ENCODE peak calls at places on chromosomes 5 and 9, in seven cellular contexts. O, C, G, A, W, V and J are unnamed samples.

GRCh38 chr5:102762095-102762534 is 7.0 kb downstream of the PAM start:
- DNase-seq in O (no peak), G (peak; percentile 51), A (no peak), C (no peak), W (no peak), V (no peak), J (no peak)

GRCh38 chr9:37324261-37324683 is 98.2 kb upstream of the GRHPR start:
- DNase-seq in W (no peak), G (no peak), O (no peak), V (no peak), C (no peak), A (no peak), J (no peak)

GRCh38 chr5:175598774-175599173 is 59.1 kb upstream of the HRH2 start:
- DNase-seq in C (no peak), G (no peak), O (no peak), W (no peak), A (no peak), V (no peak), J (no peak)

GRCh38 chr9:137873858-137874363 is 3.7 kb upstream of the CACNA1B start:
- DNase-seq in W (no peak), V (no peak), O (no peak), G (no peak), A (no peak), C (no peak), J (no peak)

GRCh38 chr9:83299556-83299955 is 236.6 kb upstream of the RASEF start:
- DNase-seq in G (no peak), A (no peak), C (no peak), V (no peak), O (no peak), W (no peak), J (no peak)

GRCh38 chr5:149580808-149581191 is 498 bp upstream of the ARHGEF37 start:
- DNase-seq in O (no peak), G (peak; percentile 58), V (no peak), A (no peak), W (no peak), C (no peak), J (no peak)

GRCh38 chr9:101880846-101881245 is 142.4 kb upstream of the GRIN3A start:
- DNase-seq in G (no peak), W (no peak), A (no peak), V (no peak), O (no peak), C (no peak), J (no peak)

GRCh38 chr5:168136340-168136739 is 155.1 kb upstream of the WWC1 start:
- DNase-seq in A (no peak), O (no peak), W (no peak), G (no peak), C (no peak), V (no peak), J (no peak)

GRCh38 chr5:55027589-55027988 is 3.5 kb downstream of the GZMK start:
- DNase-seq in A (no peak), O (no peak), W (no peak), C (no peak), G (no peak), V (no peak), J (no peak)

GRCh38 chr9:89576404-89576824 is 28.4 kb upstream of the GADD45G start:
- DNase-seq in V (no peak), C (no peak), W (no peak), O (peak; percentile 18), G (peak; percentile 51), A (no peak), J (no peak)

GRCh38 chr5:54563083-54563761 is 45.7 kb downstream of the SNX18 start:
- DNase-seq in A (no peak), C (no peak), V (no peak), G (no peak), O (no peak), W (no peak), J (no peak)

GRCh38 chr5:174532453-174533126 is 191.8 kb upstream of the MSX2 start:
- DNase-seq in A (peak; percentile 58), C (peak; percentile 87), O (peak; percentile 91), V (peak; percentile 84), W (peak; percentile 78), G (no peak), J (peak; percentile 87)

GRCh38 chr5:124514966-124515365 is 231.5 kb downstream of the ZNF608 start:
- DNase-seq in W (no peak), C (no peak), A (no peak), O (no peak), V (no peak), G (no peak), J (no peak)

GRCh38 chr5:149794338-149795023 is 64.4 kb downstream of the PPARGC1B start:
- DNase-seq in O (no peak), A (peak; percentile 44), G (no peak), W (no peak), V (no peak), C (no peak), J (no peak)

GRCh38 chr9:138049779-138050471 is 172.3 kb downstream of the CACNA1B start:
- DNase-seq in O (no peak), V (no peak), W (no peak), A (no peak), G (no peak), C (no peak), J (no peak)

GRCh38 chr9:77177894-77178794 is 810 bp downstream of the VPS13A start:
- DNase-seq in O (no peak), W (peak; percentile 71), G (peak; percentile 51), A (peak; percentile 22), V (peak; percentile 33), C (peak; percentile 12), J (peak; percentile 50)

GRCh38 chr9:133972041-133972970 is 19.8 kb downstream of the VAV2 start:
- DNase-seq in G (no peak), C (no peak), V (no peak), W (no peak), A (no peak), O (no peak), J (no peak)

GRCh38 chr5:153157156-153157555 is 333.3 kb upstream of the GRIA1 start:
- DNase-seq in A (no peak), G (no peak), W (no peak), C (no peak), O (no peak), V (no peak), J (no peak)

GRCh38 chr5:140351609-140352334 is 5.4 kb upstream of the HBEGF start:
- DNase-seq in G (peak; percentile 79), V (peak; percentile 48), W (no peak), A (no peak), O (peak; percentile 61), C (peak; percentile 73), J (peak; percentile 56)

GRCh38 chr5:151383011-151383410 is 35.7 kb upstream of the SLC36A2 start:
- DNase-seq in G (no peak), V (no peak), W (no peak), O (no peak), A (no peak), C (no peak), J (no peak)

GRCh38 chr5:135034186-135034962 is at the start of gene PITX1:
- DNase-seq in V (peak; percentile 62), C (peak; percentile 80), O (peak; percentile 33), A (no peak), G (peak; percentile 76), W (no peak), J (no peak)

GRCh38 chr5:135034963-135035677 is 1.1 kb upstream of the PITX1 start:
- DNase-seq in W (no peak), A (no peak), C (no peak), G (no peak), V (no peak), O (no peak), J (no peak)

GRCh38 chr5:135036405-135036804 is 2.4 kb upstream of the PITX1 start:
- DNase-seq in A (no peak), C (no peak), O (no peak), V (no peak), W (no peak), G (no peak), J (no peak)

GRCh38 chr5:135033866-135034185 is 202 bp downstream of the PITX1 start:
- DNase-seq in A (no peak), W (no peak), V (no peak), O (no peak), C (no peak), G (no peak), J (no peak)

GRCh38 chr5:135035678-135036030 is 1.6 kb upstream of the PITX1 start:
- DNase-seq in O (no peak), G (no peak), V (no peak), A (no peak), C (no peak), W (no peak), J (no peak)
- H3K36me3 ChIP-seq in O (no peaks in the 10 kb centered on the region), G (no peaks in the 10 kb centered on the region), V (no peaks in the 10 kb centered on the region), A (no peaks in the 10 kb centered on the region), C (no peaks in the 10 kb centered on the region), W (no peaks in the 10 kb centered on the region), J (no peaks in the 10 kb centered on the region)

GRCh38 chr5:4513381-4513780 is 626.7 kb upstream of the ADAMTS16 start:
- DNase-seq in A (no peak), C (no peak), W (no peak), V (no peak), G (no peak), O (no peak), J (no peak)

GRCh38 chr5:4514067-4514648 is 626.0 kb upstream of the ADAMTS16 start:
- DNase-seq in V (no peak), A (no peak), W (no peak), O (no peak), G (no peak), C (no peak), J (no peak)

GRCh38 chr5:4511996-4512656 is 628.0 kb upstream of the ADAMTS16 start:
- DNase-seq in G (no peak), A (peak; percentile 27), C (peak; percentile 52), O (no peak), V (no peak), W (no peak), J (peak; percentile 69)
- TF ChIP-seq CTCF in G (no peak), A (peak; percentile 66), C (no peak), O (no peak), V (no peak), W (peak; percentile 43), J (no peak)

GRCh38 chr5:40184-40583 is 51.8 kb upstream of the PLEKHG4B start:
- DNase-seq in V (no peak), C (no peak), A (no peak), G (no peak), O (no peak), W (no peak), J (no peak)
- H3K27me3 ChIP-seq in V (no peaks in the 10 kb centered on the region), C (no peaks in the 10 kb centered on the region), A (peaks cover 55% of the 10 kb centered on the region), G (no peaks in the 10 kb centered on the region), O (peaks cover 13% of the 10 kb centered on the region), W (peaks cover 28% of the 10 kb centered on the region), J (no peaks in the 10 kb centered on the region)

GRCh38 chr9:93496285-93496684 is 42.9 kb upstream of the FAM120AOS start:
- DNase-seq in C (no peak), G (no peak), W (no peak), A (no peak), V (no peak), O (no peak), J (no peak)

GRCh38 chr9:93488239-93488638 is 34.9 kb upstream of the FAM120AOS start:
- DNase-seq in C (no peak), G (no peak), O (no peak), V (no peak), A (no peak), W (no peak), J (no peak)

GRCh38 chr9:93492327-93492726 is 38.9 kb upstream of the FAM120AOS start:
- DNase-seq in O (no peak), G (no peak), V (no peak), W (no peak), C (no peak), A (no peak), J (no peak)

GRCh38 chr9:93491593-93492232 is 38.3 kb upstream of the FAM120AOS start:
- DNase-seq in V (no peak), G (no peak), C (no peak), A (no peak), O (no peak), W (no peak), J (no peak)

GRCh38 chr9:93493949-93494348 is 40.6 kb upstream of the FAM120AOS start:
- DNase-seq in V (no peak), A (no peak), C (no peak), O (no peak), G (no peak), W (no peak), J (no peak)
- H3K36me3 ChIP-seq in V (peaks cover 17% of the 10 kb centered on the region), A (peaks cover 40% of the 10 kb centered on the region), C (peaks cover 4% of the 10 kb centered on the region), O (peaks cover 31% of the 10 kb centered on the region), G (peaks cover 21% of the 10 kb centered on the region), W (peaks cover 43% of the 10 kb centered on the region), J (peaks cover 40% of the 10 kb centered on the region)